ENCODE peak calls at places on chromosomes 13 and 19, in four cellular contexts. A is IMR-90, T is pancreas, D is HuH-7.5. G is an unnamed sample.
A peak's percentile ranks its signal among the peaks of the same experiment; 100 is the strongest.

GRCh38 chr13:73903561-73903960 is 230.6 kb downstream of the KLF12 start:
- DNase-seq in D (no peak), A (no peak), T (no peak), G (no peak)

GRCh38 chr19:6767357-6768235 is at the start of gene SH2D3A:
- DNase-seq in T (peak; percentile 94), A (peak; percentile 15), D (no peak), G (peak; percentile 37)

GRCh38 chr19:47670736-47671135 is 42.5 kb upstream of the EHD2 start:
- DNase-seq in T (no peak), A (no peak), D (no peak), G (no peak)

GRCh38 chr13:60351326-60351725 is 45.7 kb upstream of the TDRD3 start:
- DNase-seq in A (peak; percentile 47), D (no peak), T (no peak), G (no peak)

GRCh38 chr13:97567510-97568243 is 133.7 kb downstream of the RAP2A start:
- DNase-seq in T (peak; percentile 33), A (peak; percentile 50), D (peak; percentile 27), G (no peak)

GRCh38 chr19:40799558-40800338 is 757 bp downstream of the EGLN2 start:
- DNase-seq in A (no peak), T (peak; percentile 61), D (no peak), G (no peak)

GRCh38 chr19:4386038-4386782 is 14.1 kb downstream of the SH3GL1 start:
- DNase-seq in D (no peak), A (peak; percentile 53), T (no peak), G (no peak)

GRCh38 chr19:18589380-18590272 is 1.0 kb downstream of the REX1BD start:
- DNase-seq in D (peak; percentile 84), T (peak; percentile 57), A (peak; percentile 55), G (peak; percentile 65)

GRCh38 chr13:112818698-112819045 is 128.8 kb downstream of the ATP11A start:
- DNase-seq in A (no peak), D (no peak), T (no peak), G (no peak)

GRCh38 chr19:12834976-12835757 is 788 bp upstream of the RTBDN start:
- DNase-seq in D (peak; percentile 70), A (no peak), T (no peak), G (no peak)

GRCh38 chr19:33389574-33390119 is 16.1 kb downstream of the CEBPG start:
- DNase-seq in A (no peak), T (no peak), D (no peak), G (peak; percentile 27)

GRCh38 chr19:58476498-58477015 is 405 bp downstream of the ZNF446 start:
- DNase-seq in A (no peak), D (peak; percentile 42), T (no peak), G (no peak)

GRCh38 chr19:7942981-7943443 is 454 bp downstream of the TIMM44 start:
- DNase-seq in D (no peak), A (no peak), T (no peak), G (no peak)

GRCh38 chr19:13005861-13006370 is 10.6 kb downstream of the NFIX start:
- DNase-seq in D (no peak), A (no peak), T (no peak), G (no peak)

GRCh38 chr19:32196690-32197420 is 148.6 kb upstream of the ZNF507 start:
- DNase-seq in T (no peak), A (no peak), D (no peak), G (no peak)